ENCODE peak calls at places on chromosomes 13 and 19, in six cellular contexts. G, I, V, X, P and F are unnamed samples.

GRCh38 chr13:43764349-43764748 is 22.4 kb downstream of the ENOX1 start:
- DNase-seq in G (no peak), I (no peak), V (no peak), X (no peak), P (no peak), F (no peak)

GRCh38 chr19:38204096-38204495 is 19.9 kb downstream of the DPF1 start:
- DNase-seq in G (no peak), I (no peak), V (no peak), X (no peak), P (no peak), F (no peak)

GRCh38 chr13:102139626-102140025 is 262.2 kb downstream of the FGF14 start:
- DNase-seq in G (no peak), I (no peak), V (no peak), X (no peak), P (no peak), F (no peak)

GRCh38 chr13:47220453-47221150 is 323.7 kb upstream of the HTR2A start:
- DNase-seq in G (no peak), I (no peak), V (no peak), X (no peak), P (peak; percentile 26), F (no peak)

GRCh38 chr19:3785464-3785937 is 680 bp downstream of the MATK start:
- DNase-seq in G (no peak), I (peak; percentile 45), V (no peak), X (no peak), P (no peak), F (peak; percentile 79)

GRCh38 chr13:101416181-101417042 is at the start of gene NALCN:
- DNase-seq in G (peak; percentile 74), I (peak; percentile 64), V (peak; percentile 70), X (no peak), P (peak; percentile 69), F (peak; percentile 77)

GRCh38 chr13:110239280-110240120 is 67.5 kb downstream of the COL4A1 start:
- DNase-seq in G (no peak), I (no peak), V (no peak), X (no peak), P (no peak), F (no peak)

GRCh38 chr13:54945978-54946377 is 1917.4 kb downstream of the OLFM4 start:
- DNase-seq in G (no peak), I (no peak), V (no peak), X (no peak), P (no peak), F (no peak)

GRCh38 chr19:1882089-1882785 is 3.1 kb downstream of the ABHD17A start:
- DNase-seq in G (no peak), I (no peak), V (no peak), X (no peak), P (no peak), F (no peak)

GRCh38 chr19:49145485-49146407 is 9.4 kb downstream of the HRC start:
- DNase-seq in G (peak; percentile 82), I (peak; percentile 76), V (peak; percentile 88), X (peak; percentile 64), P (peak; percentile 92), F (peak; percentile 94)

GRCh38 chr19:2278504-2279158 is 3.3 kb downstream of the PEAK3 start:
- DNase-seq in G (no peak), I (no peak), V (no peak), X (no peak), P (no peak), F (peak; percentile 65)

GRCh38 chr19:46390866-46391265 is 22.5 kb downstream of the CCDC8 start:
- DNase-seq in G (no peak), I (no peak), V (peak; percentile 67), X (no peak), P (no peak), F (no peak)

GRCh38 chr19:51192689-51193088 is 32.2 kb upstream of the CD33 start:
- DNase-seq in G (no peak), I (no peak), V (no peak), X (no peak), P (no peak), F (no peak)

GRCh38 chr19:13128583-13128982 is 10.5 kb downstream of the NACC1 start:
- DNase-seq in G (no peak), I (no peak), V (no peak), X (no peak), P (no peak), F (no peak)

GRCh38 chr13:31835932-31836331 is 96.6 kb downstream of the RXFP2 start:
- DNase-seq in G (peak; percentile 53), I (no peak), V (no peak), X (no peak), P (peak; percentile 58), F (no peak)